ENCODE peak calls at places on chromosomes 1 and 21, in six cellular contexts. One of them, this sample, is unnamed.

GRCh38 chr1:183674339-183674738 is 21.2 kb upstream of the APOBEC4 start:
- DNase-seq in mesendoderm: no peak
- DNase-seq in stimulated activated CD4-positive, alpha-beta T cell treated with anti-CD3 and anti-CD28 coated beads, Interleukin-15, amount 100 ng/mL, for 24 hours: no peak
- DNase-seq in HFF-Myc: no peak
- DNase-seq in activated CD8-positive, alpha-beta memory T cell treated with anti-CD3 and anti-CD28 coated beads for 1 hour: no peak
- DNase-seq in B cell: no peak
- DNase-seq in this sample: no peak

GRCh38 chr1:155320661-155321576 is at the start of gene RUSC1:
- DNase-seq in B cell: peak; percentile 82
- DNase-seq in stimulated activated CD4-positive, alpha-beta T cell treated with anti-CD3 and anti-CD28 coated beads, Interleukin-15, amount 100 ng/mL, for 24 hours: peak; percentile 85
- DNase-seq in activated CD8-positive, alpha-beta memory T cell treated with anti-CD3 and anti-CD28 coated beads for 1 hour: peak; percentile 27
- DNase-seq in HFF-Myc: no peak
- DNase-seq in mesendoderm: peak; percentile 79
- DNase-seq in this sample: peak; percentile 95

GRCh38 chr1:9689011-9689706 is 37.6 kb downstream of the PIK3CD start:
- DNase-seq in B cell: peak; percentile 84
- DNase-seq in stimulated activated CD4-positive, alpha-beta T cell treated with anti-CD3 and anti-CD28 coated beads, Interleukin-15, amount 100 ng/mL, for 24 hours: peak; percentile 89
- DNase-seq in mesendoderm: peak; percentile 77
- DNase-seq in activated CD8-positive, alpha-beta memory T cell treated with anti-CD3 and anti-CD28 coated beads for 1 hour: peak; percentile 56
- DNase-seq in HFF-Myc: no peak
- DNase-seq in this sample: peak; percentile 98

GRCh38 chr1:64569376-64569775 is 99.4 kb downstream of the CACHD1 start:
- DNase-seq in stimulated activated CD4-positive, alpha-beta T cell treated with anti-CD3 and anti-CD28 coated beads, Interleukin-15, amount 100 ng/mL, for 24 hours: no peak
- DNase-seq in B cell: no peak
- DNase-seq in mesendoderm: no peak
- DNase-seq in HFF-Myc: no peak
- DNase-seq in activated CD8-positive, alpha-beta memory T cell treated with anti-CD3 and anti-CD28 coated beads for 1 hour: no peak
- DNase-seq in this sample: peak; percentile 25

GRCh38 chr21:15749045-15749867 is 19.5 kb downstream of the USP25 start:
- DNase-seq in activated CD8-positive, alpha-beta memory T cell treated with anti-CD3 and anti-CD28 coated beads for 1 hour: no peak
- DNase-seq in stimulated activated CD4-positive, alpha-beta T cell treated with anti-CD3 and anti-CD28 coated beads, Interleukin-15, amount 100 ng/mL, for 24 hours: no peak
- DNase-seq in mesendoderm: no peak
- DNase-seq in HFF-Myc: no peak
- DNase-seq in B cell: no peak
- DNase-seq in this sample: no peak

GRCh38 chr1:229310833-229311232 is 32.0 kb downstream of the CCSAP start:
- DNase-seq in HFF-Myc: no peak
- DNase-seq in mesendoderm: peak; percentile 29
- DNase-seq in activated CD8-positive, alpha-beta memory T cell treated with anti-CD3 and anti-CD28 coated beads for 1 hour: no peak
- DNase-seq in stimulated activated CD4-positive, alpha-beta T cell treated with anti-CD3 and anti-CD28 coated beads, Interleukin-15, amount 100 ng/mL, for 24 hours: no peak
- DNase-seq in B cell: no peak
- DNase-seq in this sample: no peak

GRCh38 chr1:161133220-161133740 is 813 bp upstream of the DEDD start:
- DNase-seq in activated CD8-positive, alpha-beta memory T cell treated with anti-CD3 and anti-CD28 coated beads for 1 hour: no peak
- DNase-seq in stimulated activated CD4-positive, alpha-beta T cell treated with anti-CD3 and anti-CD28 coated beads, Interleukin-15, amount 100 ng/mL, for 24 hours: no peak
- DNase-seq in mesendoderm: no peak
- DNase-seq in B cell: no peak
- DNase-seq in HFF-Myc: no peak
- DNase-seq in this sample: no peak

GRCh38 chr1:13823126-13823880 is 123.3 kb downstream of the PRDM2 start:
- DNase-seq in mesendoderm: no peak
- DNase-seq in HFF-Myc: no peak
- DNase-seq in stimulated activated CD4-positive, alpha-beta T cell treated with anti-CD3 and anti-CD28 coated beads, Interleukin-15, amount 100 ng/mL, for 24 hours: no peak
- DNase-seq in activated CD8-positive, alpha-beta memory T cell treated with anti-CD3 and anti-CD28 coated beads for 1 hour: no peak
- DNase-seq in B cell: no peak
- DNase-seq in this sample: peak; percentile 58

GRCh38 chr1:182595641-182596240 is 6.7 kb upstream of the RNASEL start:
- DNase-seq in B cell: peak; percentile 71
- DNase-seq in stimulated activated CD4-positive, alpha-beta T cell treated with anti-CD3 and anti-CD28 coated beads, Interleukin-15, amount 100 ng/mL, for 24 hours: peak; percentile 79
- DNase-seq in activated CD8-positive, alpha-beta memory T cell treated with anti-CD3 and anti-CD28 coated beads for 1 hour: no peak
- DNase-seq in HFF-Myc: peak; percentile 54
- DNase-seq in mesendoderm: peak; percentile 79
- DNase-seq in this sample: no peak

GRCh38 chr1:169653873-169654272 is 23.9 kb upstream of the SELP start:
- DNase-seq in stimulated activated CD4-positive, alpha-beta T cell treated with anti-CD3 and anti-CD28 coated beads, Interleukin-15, amount 100 ng/mL, for 24 hours: no peak
- DNase-seq in mesendoderm: no peak
- DNase-seq in HFF-Myc: no peak
- DNase-seq in B cell: no peak
- DNase-seq in activated CD8-positive, alpha-beta memory T cell treated with anti-CD3 and anti-CD28 coated beads for 1 hour: no peak
- DNase-seq in this sample: no peak

GRCh38 chr1:168273575-168273974 is 7.1 kb upstream of the TBX19 start:
- DNase-seq in mesendoderm: no peak
- DNase-seq in B cell: no peak
- DNase-seq in activated CD8-positive, alpha-beta memory T cell treated with anti-CD3 and anti-CD28 coated beads for 1 hour: no peak
- DNase-seq in HFF-Myc: no peak
- DNase-seq in stimulated activated CD4-positive, alpha-beta T cell treated with anti-CD3 and anti-CD28 coated beads, Interleukin-15, amount 100 ng/mL, for 24 hours: no peak
- DNase-seq in this sample: no peak

GRCh38 chr1:241834733-241835377 is 13.1 kb upstream of the EXO1 start:
- DNase-seq in activated CD8-positive, alpha-beta memory T cell treated with anti-CD3 and anti-CD28 coated beads for 1 hour: no peak
- DNase-seq in stimulated activated CD4-positive, alpha-beta T cell treated with anti-CD3 and anti-CD28 coated beads, Interleukin-15, amount 100 ng/mL, for 24 hours: no peak
- DNase-seq in HFF-Myc: no peak
- DNase-seq in B cell: no peak
- DNase-seq in mesendoderm: peak; percentile 58
- DNase-seq in this sample: no peak

GRCh38 chr1:115198938-115199337 is 109.6 kb upstream of the TSPAN2 start:
- DNase-seq in B cell: no peak
- DNase-seq in mesendoderm: no peak
- DNase-seq in stimulated activated CD4-positive, alpha-beta T cell treated with anti-CD3 and anti-CD28 coated beads, Interleukin-15, amount 100 ng/mL, for 24 hours: no peak
- DNase-seq in HFF-Myc: peak; percentile 96
- DNase-seq in activated CD8-positive, alpha-beta memory T cell treated with anti-CD3 and anti-CD28 coated beads for 1 hour: no peak
- DNase-seq in this sample: no peak

GRCh38 chr1:89918127-89918793 is 76.7 kb upstream of the ZNF326 start:
- DNase-seq in stimulated activated CD4-positive, alpha-beta T cell treated with anti-CD3 and anti-CD28 coated beads, Interleukin-15, amount 100 ng/mL, for 24 hours: no peak
- DNase-seq in B cell: no peak
- DNase-seq in mesendoderm: peak; percentile 44
- DNase-seq in activated CD8-positive, alpha-beta memory T cell treated with anti-CD3 and anti-CD28 coated beads for 1 hour: no peak
- DNase-seq in HFF-Myc: peak; percentile 58
- DNase-seq in this sample: no peak

GRCh38 chr1:182428043-182428442 is 21.9 kb upstream of the RGSL1 start:
- DNase-seq in HFF-Myc: no peak
- DNase-seq in B cell: no peak
- DNase-seq in activated CD8-positive, alpha-beta memory T cell treated with anti-CD3 and anti-CD28 coated beads for 1 hour: no peak
- DNase-seq in mesendoderm: no peak
- DNase-seq in stimulated activated CD4-positive, alpha-beta T cell treated with anti-CD3 and anti-CD28 coated beads, Interleukin-15, amount 100 ng/mL, for 24 hours: no peak
- DNase-seq in this sample: no peak

GRCh38 chr1:244231572-244232315 is 180.7 kb downstream of the ZBTB18 start:
- DNase-seq in activated CD8-positive, alpha-beta memory T cell treated with anti-CD3 and anti-CD28 coated beads for 1 hour: no peak
- DNase-seq in mesendoderm: no peak
- DNase-seq in HFF-Myc: no peak
- DNase-seq in stimulated activated CD4-positive, alpha-beta T cell treated with anti-CD3 and anti-CD28 coated beads, Interleukin-15, amount 100 ng/mL, for 24 hours: no peak
- DNase-seq in B cell: no peak
- DNase-seq in this sample: no peak

GRCh38 chr1:14922942-14923341 is 230.6 kb upstream of the TMEM51 start:
- DNase-seq in activated CD8-positive, alpha-beta memory T cell treated with anti-CD3 and anti-CD28 coated beads for 1 hour: no peak
- DNase-seq in HFF-Myc: no peak
- DNase-seq in stimulated activated CD4-positive, alpha-beta T cell treated with anti-CD3 and anti-CD28 coated beads, Interleukin-15, amount 100 ng/mL, for 24 hours: no peak
- DNase-seq in B cell: no peak
- DNase-seq in mesendoderm: no peak
- DNase-seq in this sample: no peak

GRCh38 chr1:204130178-204130577 is 21.7 kb downstream of the ETNK2 start:
- DNase-seq in activated CD8-positive, alpha-beta memory T cell treated with anti-CD3 and anti-CD28 coated beads for 1 hour: no peak
- DNase-seq in HFF-Myc: no peak
- DNase-seq in mesendoderm: no peak
- DNase-seq in stimulated activated CD4-positive, alpha-beta T cell treated with anti-CD3 and anti-CD28 coated beads, Interleukin-15, amount 100 ng/mL, for 24 hours: no peak
- DNase-seq in B cell: no peak
- DNase-seq in this sample: peak; percentile 44

GRCh38 chr1:94738371-94738770 is 81.8 kb upstream of the SLC44A3 start:
- DNase-seq in activated CD8-positive, alpha-beta memory T cell treated with anti-CD3 and anti-CD28 coated beads for 1 hour: no peak
- DNase-seq in HFF-Myc: no peak
- DNase-seq in stimulated activated CD4-positive, alpha-beta T cell treated with anti-CD3 and anti-CD28 coated beads, Interleukin-15, amount 100 ng/mL, for 24 hours: no peak
- DNase-seq in mesendoderm: no peak
- DNase-seq in B cell: no peak
- DNase-seq in this sample: no peak

GRCh38 chr1:23691499-23692307 is at the start of gene RPL11:
- DNase-seq in B cell: peak; percentile 88
- DNase-seq in mesendoderm: peak; percentile 98
- DNase-seq in HFF-Myc: peak; percentile 93
- DNase-seq in activated CD8-positive, alpha-beta memory T cell treated with anti-CD3 and anti-CD28 coated beads for 1 hour: peak; percentile 63
- DNase-seq in stimulated activated CD4-positive, alpha-beta T cell treated with anti-CD3 and anti-CD28 coated beads, Interleukin-15, amount 100 ng/mL, for 24 hours: peak; percentile 93
- DNase-seq in this sample: peak; percentile 96

GRCh38 chr1:229068266-229069043 is 202.5 kb upstream of the RAB4A start:
- DNase-seq in HFF-Myc: no peak
- DNase-seq in B cell: no peak
- DNase-seq in activated CD8-positive, alpha-beta memory T cell treated with anti-CD3 and anti-CD28 coated beads for 1 hour: no peak
- DNase-seq in mesendoderm: no peak
- DNase-seq in stimulated activated CD4-positive, alpha-beta T cell treated with anti-CD3 and anti-CD28 coated beads, Interleukin-15, amount 100 ng/mL, for 24 hours: no peak
- DNase-seq in this sample: peak; percentile 86

GRCh38 chr1:228031276-228031995 is 24.6 kb downstream of the WNT3A start:
- DNase-seq in B cell: no peak
- DNase-seq in activated CD8-positive, alpha-beta memory T cell treated with anti-CD3 and anti-CD28 coated beads for 1 hour: no peak
- DNase-seq in stimulated activated CD4-positive, alpha-beta T cell treated with anti-CD3 and anti-CD28 coated beads, Interleukin-15, amount 100 ng/mL, for 24 hours: no peak
- DNase-seq in mesendoderm: no peak
- DNase-seq in HFF-Myc: no peak
- DNase-seq in this sample: no peak

GRCh38 chr1:209490013-209490412 is 93.5 kb upstream of the CAMK1G start:
- DNase-seq in stimulated activated CD4-positive, alpha-beta T cell treated with anti-CD3 and anti-CD28 coated beads, Interleukin-15, amount 100 ng/mL, for 24 hours: no peak
- DNase-seq in B cell: no peak
- DNase-seq in activated CD8-positive, alpha-beta memory T cell treated with anti-CD3 and anti-CD28 coated beads for 1 hour: no peak
- DNase-seq in HFF-Myc: no peak
- DNase-seq in mesendoderm: peak; percentile 60
- DNase-seq in this sample: no peak

GRCh38 chr1:77316006-77316405 is 34.2 kb downstream of the AK5 start:
- DNase-seq in HFF-Myc: no peak
- DNase-seq in B cell: no peak
- DNase-seq in activated CD8-positive, alpha-beta memory T cell treated with anti-CD3 and anti-CD28 coated beads for 1 hour: no peak
- DNase-seq in mesendoderm: peak; percentile 37
- DNase-seq in stimulated activated CD4-positive, alpha-beta T cell treated with anti-CD3 and anti-CD28 coated beads, Interleukin-15, amount 100 ng/mL, for 24 hours: no peak
- DNase-seq in this sample: no peak

GRCh38 chr1:201269900-201270410 is 13.4 kb upstream of the PKP1 start:
- DNase-seq in mesendoderm: no peak
- DNase-seq in HFF-Myc: no peak
- DNase-seq in B cell: no peak
- DNase-seq in activated CD8-positive, alpha-beta memory T cell treated with anti-CD3 and anti-CD28 coated beads for 1 hour: no peak
- DNase-seq in stimulated activated CD4-positive, alpha-beta T cell treated with anti-CD3 and anti-CD28 coated beads, Interleukin-15, amount 100 ng/mL, for 24 hours: no peak
- DNase-seq in this sample: no peak

GRCh38 chr1:247373721-247374141 is 42.1 kb upstream of the ZNF496 start:
- DNase-seq in stimulated activated CD4-positive, alpha-beta T cell treated with anti-CD3 and anti-CD28 coated beads, Interleukin-15, amount 100 ng/mL, for 24 hours: peak; percentile 74
- DNase-seq in B cell: peak; percentile 66
- DNase-seq in activated CD8-positive, alpha-beta memory T cell treated with anti-CD3 and anti-CD28 coated beads for 1 hour: peak; percentile 15
- DNase-seq in mesendoderm: peak; percentile 91
- DNase-seq in HFF-Myc: no peak
- DNase-seq in this sample: peak; percentile 85